ENCODE peak calls at places on chromosomes 13 and 19, in seven cellular contexts. F is fibroblast of pulmonary artery, A is AG04450, Z is A549, W is brain microvascular endothelial cell, H is astrocyte, E is cardiac fibroblast. V is an unnamed sample.

GRCh38 chr13:113938716-113939115 is 35.2 kb downstream of the C13orf46 start:
- DNase-seq in H (no peak), Z (no peak), E (peak), W (no peak), A (no peak), F (peak), V (no peak)

GRCh38 chr19:2609389-2610116 is 92.9 kb downstream of the GNG7 start:
- DNase-seq in E (no peak), H (no peak), W (no peak), F (no peak), A (no peak), Z (no peak), V (no peak)

GRCh38 chr19:56765107-56765506 is 75.4 kb downstream of the PEG3 start:
- DNase-seq in Z (no peak), F (no peak), A (no peak), W (peak), H (no peak), E (peak), V (peak)

GRCh38 chr19:43765109-43765876 is 10.5 kb upstream of the SMG9 start:
- DNase-seq in A (peak), Z (peak), F (peak), E (peak), W (peak), H (peak), V (peak)

GRCh38 chr19:48448563-48448962 is 2.8 kb downstream of the GRWD1 start:
- DNase-seq in Z (no peak), H (no peak), F (no peak), E (no peak), W (no peak), A (no peak), V (no peak)

GRCh38 chr19:34732548-34733255 is 1.3 kb upstream of the ZNF181 start:
- DNase-seq in H (no peak), F (no peak), E (no peak), A (no peak), Z (no peak), W (no peak), V (no peak)

GRCh38 chr13:74575729-74576125 is 441.5 kb upstream of the KLF12 start:
- DNase-seq in Z (peak), H (peak), W (peak), A (no peak), E (peak), F (peak), V (peak)

GRCh38 chr19:6740589-6741348 is 1.3 kb downstream of the TRIP10 start:
- DNase-seq in F (no peak), E (peak), A (no peak), Z (peak), W (no peak), H (no peak), V (peak)

GRCh38 chr19:31625575-31625974 is 276.3 kb upstream of the TSHZ3 start:
- DNase-seq in W (no peak), H (no peak), E (no peak), A (no peak), Z (no peak), F (no peak), V (no peak)

GRCh38 chr19:43782689-43783231 is 2.0 kb upstream of the KCNN4 start:
- DNase-seq in F (no peak), W (no peak), A (no peak), Z (peak), H (no peak), E (no peak), V (no peak)

GRCh38 chr13:111429064-111429558 is 108.7 kb downstream of the TEX29 start:
- DNase-seq in H (no peak), W (peak), F (peak), A (no peak), E (peak), Z (peak), V (peak)

GRCh38 chr19:46384396-46384795 is 29.0 kb downstream of the CCDC8 start:
- DNase-seq in A (no peak), E (no peak), W (no peak), H (no peak), F (no peak), Z (no peak), V (no peak)

GRCh38 chr13:73274147-73274546 is 215.3 kb downstream of the KLF5 start:
- DNase-seq in Z (no peak), E (no peak), H (peak), A (no peak), F (peak), W (no peak), V (no peak)

GRCh38 chr19:46860846-46861690 is at the start of gene ARHGAP35:
- DNase-seq in F (no peak), Z (no peak), H (no peak), W (no peak), A (no peak), E (peak), V (no peak)

GRCh38 chr13:29556742-29557141 is 38.7 kb downstream of the SLC7A1 start:
- DNase-seq in E (no peak), W (no peak), A (no peak), F (no peak), H (peak), Z (no peak), V (no peak)

GRCh38 chr19:51440846-51441409 is 17.3 kb downstream of the SIGLEC8 start:
- DNase-seq in E (no peak), W (no peak), F (no peak), A (no peak), Z (peak), H (no peak), V (peak)

GRCh38 chr19:47663435-47663910 is 49.7 kb upstream of the EHD2 start:
- DNase-seq in H (peak), A (peak), Z (peak), E (peak), W (peak), F (peak), V (peak)

GRCh38 chr13:49341941-49342340 is 94.2 kb downstream of the CDADC1 start:
- DNase-seq in H (no peak), Z (no peak), W (no peak), A (no peak), E (no peak), F (no peak), V (no peak)

GRCh38 chr19:45638930-45639729 is at the start of gene EML2:
- DNase-seq in F (no peak), W (no peak), H (peak), A (no peak), E (peak), Z (peak), V (no peak)

GRCh38 chr13:28373803-28374202 is 121.1 kb downstream of the FLT1 start:
- DNase-seq in Z (no peak), W (no peak), E (no peak), H (no peak), A (no peak), F (no peak), V (no peak)

GRCh38 chr13:105665284-105665683 is 870.2 kb downstream of the EFNB2 start:
- DNase-seq in E (no peak), Z (no peak), W (peak), H (peak), F (no peak), A (no peak), V (no peak)

GRCh38 chr19:57239982-57240310 is 486 bp upstream of the ZNF805 start:
- DNase-seq in E (peak), Z (no peak), A (no peak), W (no peak), F (no peak), H (no peak), V (peak)

GRCh38 chr19:7830272-7830771 is 304 bp downstream of the EVI5L start:
- DNase-seq in A (no peak), F (no peak), W (no peak), Z (no peak), E (no peak), H (no peak), V (no peak)

GRCh38 chr13:98349731-98350305 is 172.7 kb upstream of the RNF113B start:
- DNase-seq in W (no peak), H (no peak), Z (peak), F (no peak), A (no peak), E (no peak), V (no peak)

GRCh38 chr13:52156724-52157251 is 2.6 kb downstream of the NEK3 start:
- DNase-seq in H (peak), E (peak), Z (no peak), A (no peak), F (peak), W (peak), V (no peak)

GRCh38 chr13:87089391-87089790 is 581.8 kb upstream of the SLITRK5 start:
- DNase-seq in E (peak), F (peak), H (peak), A (peak), Z (no peak), W (peak), V (peak)

GRCh38 chr13:72194531-72194930 is 327.5 kb upstream of the DACH1 start:
- DNase-seq in W (no peak), H (no peak), A (no peak), E (no peak), Z (no peak), F (no peak), V (peak)

DNA sequence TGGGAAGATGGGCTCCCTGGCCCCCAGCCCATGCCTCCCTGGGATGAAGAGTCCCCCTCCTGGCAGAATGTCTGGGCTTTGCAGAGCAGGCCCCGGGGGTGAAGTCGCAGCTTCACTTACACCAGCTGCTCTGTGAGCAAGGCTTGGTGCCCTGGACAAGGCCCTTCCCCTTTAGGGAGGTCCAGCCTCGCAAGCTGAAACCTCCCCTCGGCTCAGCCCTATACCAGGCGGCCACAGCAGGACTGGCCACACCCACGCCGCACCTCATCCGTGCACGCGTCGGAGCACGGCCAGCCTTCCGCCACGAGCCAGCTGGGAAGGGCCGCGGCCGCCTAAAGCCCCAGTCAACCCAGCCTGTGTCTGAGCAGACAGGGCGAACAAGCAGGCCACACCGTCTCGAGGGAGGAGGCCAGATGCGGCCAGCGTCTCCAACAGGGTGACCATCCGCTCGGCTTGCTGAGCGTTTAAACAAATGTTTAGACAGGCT is 83.2 kb upstream of the MCF2L start:
- DNase-seq in E (peak), W (peak), A (peak), F (peak), Z (peak), H (peak), V (peak)
- H3K4me3 ChIP-seq in E (peak), W (peak), A (peak), F (peak), Z (no peak), H (peak), V (peak)

GRCh38 chr19:19835560-19836038 is 14.0 kb upstream of the ZNF506 start:
- DNase-seq in H (no peak), Z (no peak), A (no peak), W (no peak), E (no peak), F (no peak), V (no peak)
- TF ChIP-seq CTCF in H (no peak), Z (no peak), A (no peak), W (no peak), E (no peak), F (no peak), V (no peak)

DNA sequence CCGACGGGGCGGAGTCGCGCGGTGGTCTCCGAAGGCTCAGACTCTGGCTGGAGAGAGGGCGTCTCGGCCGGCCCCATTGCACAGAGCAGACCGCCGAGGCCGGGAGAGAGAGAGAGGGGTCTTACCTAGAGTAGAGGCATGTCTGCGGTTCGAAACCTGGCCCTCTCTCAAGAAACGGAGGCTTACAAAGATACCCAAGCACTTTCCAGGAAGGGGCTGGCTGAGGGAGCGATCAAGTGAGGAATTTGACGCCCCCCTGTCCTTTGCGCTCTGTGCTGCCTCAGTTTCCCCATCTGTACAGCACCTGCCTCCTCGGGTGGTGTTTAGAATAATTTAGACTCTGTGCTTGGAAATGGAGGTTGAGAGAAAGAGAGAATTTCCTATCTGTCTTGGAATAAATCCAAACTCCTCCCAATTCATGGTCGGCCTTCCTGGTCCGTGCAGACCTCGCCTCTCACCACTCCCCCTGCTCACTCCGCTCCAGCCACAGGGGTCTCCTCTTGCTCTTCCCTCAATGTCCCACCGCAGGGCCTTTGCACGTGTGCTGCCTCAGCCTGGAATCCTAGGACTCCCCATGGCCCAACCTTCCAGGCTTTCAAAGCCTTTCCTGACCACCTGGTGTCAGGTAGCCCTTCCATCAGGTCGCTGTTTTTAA is 659 bp upstream of the ISOC2 start:
- DNase-seq in W (no peak), Z (peak), A (no peak), H (no peak), F (peak), E (peak), V (peak)
- H3K4me3 ChIP-seq in W (peak), Z (peak), A (peak), H (peak), F (peak), E (peak), V (peak)

DNA sequence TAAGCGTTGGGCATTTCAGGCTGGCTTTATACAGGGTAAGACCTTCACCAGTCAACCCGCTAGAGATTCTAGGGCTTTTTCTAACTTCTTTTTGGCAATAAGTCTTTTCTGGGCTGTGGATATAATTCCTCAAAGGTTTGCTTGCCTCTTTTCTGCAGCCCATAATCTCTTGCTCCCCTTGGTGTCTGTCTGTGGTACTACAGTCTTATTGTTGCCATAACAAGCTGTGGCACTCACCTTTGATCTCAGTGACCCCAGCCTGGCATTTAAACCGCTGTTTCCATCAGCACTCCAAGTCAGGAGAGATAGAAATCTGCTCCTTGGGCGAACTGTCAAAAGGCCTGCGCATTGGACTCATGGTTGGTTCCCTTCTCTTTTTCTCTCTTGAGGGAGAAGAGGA is 14.5 kb upstream of the MPHOSPH8 start:
- DNase-seq in W (peak), H (no peak), F (peak), Z (peak), E (peak), A (no peak), V (peak)
- TF ChIP-seq CTCF in W (peak), H (peak), F (peak), Z (peak), E (peak), A (peak), V (peak)

GRCh38 chr19:49498475-49498874 is 2.2 kb downstream of the RPS11 start:
- DNase-seq in E (no peak), H (no peak), Z (no peak), A (no peak), F (no peak), W (no peak), V (no peak)

GRCh38 chr19:49499030-49499670 is 2.9 kb downstream of the RPS11 start:
- DNase-seq in H (no peak), W (no peak), A (no peak), Z (no peak), F (no peak), E (no peak), V (no peak)

GRCh38 chr19:49497047-49497789 is 984 bp downstream of the RPS11 start:
- DNase-seq in E (peak), H (no peak), A (no peak), Z (peak), W (peak), F (peak), V (peak)

GRCh38 chr19:49496574-49497008 is 357 bp downstream of the RPS11 start:
- DNase-seq in A (no peak), H (no peak), F (no peak), Z (no peak), E (no peak), W (no peak), V (no peak)

DNA sequence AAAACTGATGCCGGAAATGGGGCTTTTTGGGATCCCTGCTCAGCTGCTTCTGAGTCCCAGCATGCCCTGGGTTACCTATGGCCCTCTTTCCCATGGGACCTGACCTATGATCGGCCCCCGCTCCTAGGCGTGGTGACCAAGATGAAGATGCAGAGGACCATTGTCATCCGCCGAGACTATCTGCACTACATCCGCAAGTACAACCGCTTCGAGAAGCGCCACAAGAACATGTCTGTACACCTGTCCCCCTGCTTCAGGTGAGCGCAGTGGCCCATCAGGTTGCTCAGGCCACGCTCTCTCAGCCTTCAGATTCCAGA is 1.5 kb downstream of the RPS11 start:
- DNase-seq in Z (no peak), E (no peak), H (no peak), A (no peak), W (no peak), F (no peak), V (no peak)
- H3K4me3 ChIP-seq in Z (peak), E (peak), H (peak), A (peak), W (peak), F (peak), V (peak)

GRCh38 chr13:86085890-86086289 is 286.7 kb upstream of the SLITRK6 start:
- DNase-seq in A (no peak), F (no peak), H (no peak), W (no peak), E (no peak), Z (peak), V (no peak)
- TF ChIP-seq CTCF in A (no peak), F (no peak), H (peak), W (no peak), E (no peak), Z (peak), V (no peak)

GRCh38 chr19:15456871-15457700 is 7.3 kb downstream of the RASAL3 start:
- DNase-seq in W (no peak), Z (peak), F (no peak), E (no peak), H (no peak), A (no peak), V (no peak)
- H3K4me3 ChIP-seq in W (no peak), Z (peak), F (no peak), E (no peak), H (no peak), A (no peak), V (no peak)

DNA sequence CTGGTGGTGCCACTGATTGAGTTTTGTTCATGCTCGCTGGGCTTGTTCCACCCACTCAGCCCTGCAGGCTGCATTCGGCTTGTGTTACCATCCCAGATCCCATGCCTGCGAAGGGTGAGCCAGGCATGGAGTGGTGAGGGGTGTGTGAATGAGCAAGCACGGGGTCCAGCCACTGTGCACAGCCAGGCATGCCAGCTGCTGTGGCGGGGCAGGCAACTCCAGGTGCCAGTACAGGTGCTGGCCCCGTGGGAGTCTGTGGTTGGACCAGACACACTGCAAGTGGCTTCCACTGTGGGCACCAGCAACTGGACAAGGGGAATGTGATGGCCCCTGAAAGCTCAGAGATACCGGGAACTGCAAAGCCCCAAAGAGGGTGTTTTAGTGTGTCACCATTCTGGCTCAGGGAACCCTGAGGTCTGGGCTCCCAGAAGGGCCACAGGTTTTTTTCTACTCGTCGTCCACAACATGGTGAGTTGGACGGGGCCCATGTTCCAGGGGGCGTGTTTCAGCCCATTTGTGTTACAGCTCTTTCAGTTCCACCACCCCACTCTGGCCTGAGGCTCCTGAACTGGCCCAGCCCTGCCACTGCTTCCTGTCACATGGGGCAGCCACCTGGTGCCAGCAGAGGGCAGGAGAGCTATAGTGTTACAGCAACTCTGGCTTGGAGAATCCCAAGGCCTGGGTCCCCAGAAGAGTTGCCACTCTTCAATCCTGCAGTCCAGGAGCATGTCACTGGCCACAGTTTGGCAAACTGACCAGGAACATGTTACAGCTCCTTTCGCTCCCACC is 217.0 kb upstream of the OBI1 start:
- DNase-seq in Z (no peak), E (no peak), F (no peak), A (no peak), H (no peak), W (no peak), V (no peak)
- TF ChIP-seq CTCF in Z (no peak), E (no peak), F (no peak), A (no peak), H (no peak), W (no peak), V (no peak)

DNA sequence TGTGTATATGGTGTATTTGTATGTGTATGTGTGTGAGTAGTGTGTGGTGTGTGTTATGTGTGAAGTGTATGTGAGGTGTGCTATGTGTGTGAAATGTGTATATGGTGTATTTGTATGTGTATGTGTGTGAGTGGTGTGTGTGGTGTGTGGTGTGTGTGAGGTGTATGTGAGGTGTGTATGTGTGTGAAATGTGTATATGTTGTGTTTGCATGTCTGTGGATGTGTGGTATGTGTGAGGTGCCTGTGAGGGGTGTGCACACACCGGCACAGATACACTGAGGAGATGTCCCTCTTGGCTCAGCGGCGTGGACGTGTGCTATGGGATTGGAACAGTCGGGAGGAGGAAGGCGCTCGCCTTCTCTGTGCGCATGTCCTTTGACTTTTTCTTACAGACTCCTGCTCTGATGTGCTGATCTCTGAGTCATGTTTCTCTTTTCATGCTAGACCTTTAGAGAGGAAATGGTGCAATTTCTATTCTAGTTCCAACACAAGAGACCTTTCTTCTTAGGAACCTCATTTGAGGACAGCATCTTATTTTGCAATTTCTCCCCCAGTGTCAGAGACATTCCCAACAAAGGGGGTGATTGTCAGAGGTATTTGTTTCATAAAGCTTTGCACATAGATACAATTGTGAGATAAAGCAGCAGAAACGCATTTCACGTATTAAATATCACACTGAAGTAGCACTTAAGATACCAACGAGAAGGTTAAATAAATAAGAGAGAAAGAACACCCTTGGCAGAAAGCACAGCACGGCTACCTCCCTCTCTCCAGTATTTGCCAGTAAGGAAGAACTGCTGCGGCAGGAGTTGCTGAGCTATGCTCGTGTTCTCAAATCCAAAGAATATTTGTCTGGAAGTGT is 11.3 kb upstream of the TNFRSF19 start:
- DNase-seq in H (peak), A (peak), F (peak), Z (peak), W (peak), E (peak), V (peak)
- H3K4me3 ChIP-seq in H (peak), A (peak), F (peak), Z (peak), W (peak), E (peak), V (peak)

V was measured in fibroblast of mammary gland.